ENCODE peak calls at places on chromosome 2, in ten cellular contexts. R is psoas muscle; A is right cardiac atrium; S is CD4-positive, CD25-positive, alpha-beta regulatory T cell; D is PC-9; W is GM13976; I is spleen; P is Calu3; T is hippocampal formation; H is aorta. F is an unnamed sample.

GRCh38 chr2:133097666-133098065 is 427.7 kb upstream of the LYPD1 start:
- DNase-seq in R (no peak), A (no peak), S (no peak), D (no peak), W (no peak), I (no peak), P (no peak), T (no peak), H (no peak), F (peak; percentile 54)

GRCh38 chr2:71535526-71535925 is 82.2 kb downstream of the DYSF start:
- DNase-seq in R (no peak), A (no peak), S (no peak), D (no peak), W (no peak), I (no peak), P (no peak), T (no peak), H (no peak), F (no peak)

GRCh38 chr2:145221511-145221910 is 701.6 kb upstream of the ZEB2 start:
- DNase-seq in R (no peak), A (no peak), S (no peak), D (no peak), W (no peak), I (no peak), P (no peak), T (no peak), H (no peak), F (no peak)

GRCh38 chr2:10407841-10408648 is 40.1 kb downstream of the ODC1 start:
- DNase-seq in R (peak; percentile 65), A (no peak), S (peak; percentile 29), D (peak; percentile 95), W (peak; percentile 75), I (peak; percentile 88), P (peak; percentile 77), T (no peak), H (no peak), F (peak; percentile 66)

GRCh38 chr2:111167238-111168162 is 46.8 kb downstream of the BCL2L11 start:
- DNase-seq in R (no peak), A (no peak), S (no peak), D (no peak), W (peak; percentile 49), I (no peak), P (no peak), T (no peak), H (no peak), F (no peak)

GRCh38 chr2:98114643-98115355 is 27.8 kb downstream of the VWA3B start:
- DNase-seq in R (no peak), A (no peak), S (no peak), D (no peak), W (no peak), I (no peak), P (no peak), T (no peak), H (no peak), F (no peak)

GRCh38 chr2:178498137-178498536 is 17.9 kb downstream of the PLEKHA3 start:
- DNase-seq in R (no peak), A (no peak), S (no peak), D (no peak), W (no peak), I (no peak), P (no peak), T (no peak), H (no peak), F (no peak)

GRCh38 chr2:190603374-190603773 is 45.5 kb upstream of the NAB1 start:
- DNase-seq in R (no peak), A (no peak), S (no peak), D (no peak), W (no peak), I (no peak), P (no peak), T (peak; percentile 87), H (no peak), F (no peak)

GRCh38 chr2:163719278-163719677 is 16.5 kb downstream of the FIGN start:
- DNase-seq in R (no peak), A (no peak), S (no peak), D (no peak), W (no peak), I (no peak), P (no peak), T (no peak), H (no peak), F (no peak)

GRCh38 chr2:179622122-179622521 is 239.3 kb downstream of the ZNF385B start:
- DNase-seq in R (no peak), A (no peak), S (no peak), D (no peak), W (no peak), I (no peak), P (no peak), T (no peak), H (no peak), F (peak; percentile 55)

GRCh38 chr2:41283079-41283765 is 764.6 kb upstream of the PKDCC start:
- DNase-seq in R (no peak), A (no peak), S (no peak), D (no peak), W (no peak), I (no peak), P (no peak), T (no peak), H (no peak), F (no peak)

GRCh38 chr2:117917223-117917917 is 96.5 kb downstream of the CCDC93 start:
- DNase-seq in R (no peak), A (no peak), S (no peak), D (no peak), W (no peak), I (no peak), P (no peak), T (no peak), H (no peak), F (peak; percentile 6)

GRCh38 chr2:234335676-234336228 is 161.1 kb downstream of the ARL4C start:
- DNase-seq in R (peak; percentile 75), A (peak; percentile 90), S (peak; percentile 28), D (no peak), W (no peak), I (peak; percentile 80), P (no peak), T (no peak), H (no peak), F (peak; percentile 54)

F was measured in HCEC 1CT.